ENCODE peak calls at places on chromosomes 6 and 20, in ten cellular contexts. C, A, Z, R, M, B, T, H, I and Y are unnamed samples.

GRCh38 chr20:1803216-1804128 is 91.7 kb upstream of the SIRPA start:
- DNase-seq in I (peak; percentile 54), M (peak; percentile 93), R (no peak), H (no peak), A (no peak), T (no peak), Z (no peak), C (peak; percentile 14), B (peak; percentile 84), Y (peak; percentile 17)

GRCh38 chr20:61657719-61658377 is 405.8 kb downstream of the CDH4 start:
- DNase-seq in R (no peak), A (no peak), Z (no peak), I (no peak), M (no peak), H (no peak), T (no peak), B (no peak), C (no peak), Y (no peak)

GRCh38 chr6:129849456-129849855 is 11.7 kb downstream of the TMEM244 start:
- DNase-seq in A (no peak), C (no peak), M (no peak), H (no peak), R (no peak), T (no peak), B (no peak), Z (no peak), I (no peak), Y (no peak)

GRCh38 chr6:44779130-44779826 is 391.8 kb downstream of the CDC5L start:
- DNase-seq in H (no peak), R (no peak), I (no peak), B (no peak), A (no peak), Z (no peak), C (no peak), T (no peak), M (no peak), Y (no peak)

GRCh38 chr6:122482750-122483080 is 11.1 kb upstream of the SERINC1 start:
- DNase-seq in T (no peak), I (no peak), C (no peak), H (no peak), B (no peak), R (no peak), M (peak; percentile 57), A (no peak), Z (no peak), Y (no peak)

GRCh38 chr6:17466707-17467106 is 73.3 kb downstream of the CAP2 start:
- DNase-seq in C (no peak), R (no peak), I (no peak), Z (no peak), T (no peak), B (no peak), A (no peak), M (no peak), H (no peak), Y (no peak)

GRCh38 chr20:63963348-63963741 is 6.4 kb downstream of the ZNF512B start:
- DNase-seq in M (no peak), R (no peak), T (no peak), Z (no peak), I (no peak), C (no peak), B (no peak), H (no peak), A (no peak), Y (no peak)

GRCh38 chr6:159094444-159095252 is 49.9 kb upstream of the TAGAP start:
- DNase-seq in B (no peak), C (peak; percentile 77), A (no peak), Z (no peak), T (no peak), I (peak; percentile 65), M (no peak), R (no peak), H (peak; percentile 40), Y (peak; percentile 89)

GRCh38 chr20:1830240-1830639 is 65.0 kb upstream of the SIRPA start:
- DNase-seq in M (no peak), I (no peak), A (peak; percentile 23), T (peak; percentile 84), B (no peak), Z (no peak), H (no peak), C (no peak), R (no peak), Y (no peak)

GRCh38 chr20:12660918-12661317 is 347.9 kb upstream of the SPTLC3 start:
- DNase-seq in A (no peak), I (no peak), H (no peak), C (no peak), Z (no peak), T (no peak), R (no peak), B (no peak), M (peak; percentile 68), Y (no peak)

GRCh38 chr20:56409521-56409920 is 2.5 kb upstream of the CASS4 start:
- DNase-seq in R (no peak), H (no peak), M (no peak), A (no peak), B (peak; percentile 80), I (no peak), T (no peak), Z (no peak), C (no peak), Y (no peak)